ENCODE peak calls at places on chromosomes 16 and 17, in eight cellular contexts. U is adrenal gland, E is T-helper 1 cell, W is pancreas, S is thoracic aorta, D is GM04503, I is skeletal muscle cell, O is psoas muscle. A is an unnamed sample.

GRCh38 chr17:34527908-34528470 is 51.4 kb upstream of the TMEM132E start:
- DNase-seq in U (no peak), E (no peak), W (no peak), S (no peak), D (no peak), I (no peak), O (no peak), A (no peak)

GRCh38 chr17:53722407-53722806 is 100.3 kb upstream of the KIF2B start:
- DNase-seq in U (no peak), E (no peak), W (no peak), S (no peak), D (peak), I (peak), O (no peak), A (no peak)

GRCh38 chr16:67645397-67646121 is 615 bp downstream of the CARMIL2 start:
- DNase-seq in U (no peak), E (no peak), W (no peak), S (no peak), D (no peak), I (no peak), O (peak), A (no peak)

GRCh38 chr17:21283482-21284318 is 811 bp upstream of the MAP2K3 start:
- DNase-seq in U (peak), E (no peak), W (peak), S (no peak), D (no peak), I (no peak), O (no peak), A (no peak)

GRCh38 chr17:77379065-77379428 is 238.3 kb downstream of the SEC14L1 start:
- DNase-seq in U (no peak), E (no peak), W (no peak), S (no peak), D (no peak), I (no peak), O (no peak), A (no peak)

GRCh38 chr16:11301645-11302513 is 20.7 kb upstream of the PRM1 start:
- DNase-seq in U (no peak), E (no peak), W (no peak), S (no peak), D (no peak), I (no peak), O (no peak), A (no peak)

GRCh38 chr17:74827800-74828199 is 31.9 kb downstream of the GRIN2C start:
- DNase-seq in U (no peak), E (no peak), W (no peak), S (no peak), D (no peak), I (no peak), O (no peak), A (no peak)

GRCh38 chr17:55769625-55770000 is 18.8 kb downstream of the PCTP start:
- DNase-seq in U (peak), E (no peak), W (no peak), S (no peak), D (peak), I (peak), O (peak), A (no peak)

GRCh38 chr17:21294321-21295035 is 10.0 kb downstream of the MAP2K3 start:
- DNase-seq in U (no peak), E (no peak), W (no peak), S (no peak), D (no peak), I (no peak), O (no peak), A (no peak)

GRCh38 chr17:6166492-6167179 is 96.5 kb downstream of the WSCD1 start:
- DNase-seq in U (no peak), E (no peak), W (no peak), S (no peak), D (no peak), I (no peak), O (no peak), A (no peak)